ENCODE peak calls at places on chromosomes 3 and 15, in nine cellular contexts. G is neural progenitor cell, Q is GM23338, M is PC-3, N is GM23248, U is SK-N-SH, H is hepatocyte, T is HCT116, F is MM.1S. R is an unnamed sample. For H3K79me2, the result is how much of the 10 kb centered on the place peaks cover.

GRCh38 chr15:76514292-76514691 is 177.7 kb downstream of the ISL2 start:
- DNase-seq in G (peak), Q (no peak), M (no peak), N (no peak), U (no peak), H (peak), T (no peak), F (no peak), R (no peak)

GRCh38 chr15:62779041-62779810 is 263.3 kb upstream of the TPM1 start:
- DNase-seq in G (no peak), Q (no peak), M (peak), N (peak), U (no peak), H (no peak), T (no peak), F (no peak), R (no peak)

GRCh38 chr3:69161587-69162196 is 39.3 kb upstream of the LMOD3 start:
- DNase-seq in G (peak), Q (peak), M (peak), N (peak), U (peak), H (peak), T (peak), F (peak), R (peak)

GRCh38 chr15:76905013-76905839 is at the start of gene SCAPER:
- DNase-seq in G (peak), Q (peak), M (peak), N (peak), U (peak), H (peak), T (peak), F (peak), R (peak)

GRCh38 chr15:42010434-42010833 is 10.4 kb downstream of the PLA2G4E start:
- DNase-seq in G (no peak), Q (no peak), M (peak), N (peak), U (no peak), H (peak), T (peak), F (peak), R (peak)

GRCh38 chr15:97959738-97960363 is 652 bp upstream of the ARRDC4 start:
- DNase-seq in G (no peak), Q (no peak), M (no peak), N (no peak), U (no peak), H (peak), T (peak), F (no peak), R (no peak)

GRCh38 chr3:73547427-73548036 is 77.2 kb downstream of the PDZRN3 start:
- DNase-seq in G (no peak), Q (peak), M (no peak), N (peak), U (no peak), H (peak), T (no peak), F (no peak), R (no peak)

GRCh38 chr3:2579206-2579605 is 480.5 kb downstream of the CNTN4 start:
- DNase-seq in G (no peak), Q (no peak), M (no peak), N (no peak), U (peak), H (no peak), T (no peak), F (no peak), R (no peak)

GRCh38 chr15:48682949-48683651 is 37.6 kb upstream of the FBN1 start:
- DNase-seq in G (no peak), Q (no peak), M (peak), N (peak), U (no peak), H (peak), T (no peak), F (no peak), R (no peak)

GRCh38 chr15:69092159-69092558 is 68.3 kb upstream of the GLCE start:
- DNase-seq in G (no peak), Q (no peak), M (peak), N (peak), U (no peak), H (no peak), T (no peak), F (no peak), R (no peak)

GRCh38 chr3:141959921-141960554 is 83.6 kb downstream of the ATP1B3 start:
- DNase-seq in G (no peak), Q (no peak), M (peak), N (peak), U (no peak), H (no peak), T (peak), F (no peak), R (no peak)

GRCh38 chr3:60461199-60461598 is 790.1 kb downstream of the FHIT start:
- DNase-seq in G (no peak), Q (no peak), M (no peak), N (peak), U (no peak), H (no peak), T (no peak), F (no peak), R (no peak)

GRCh38 chr15:101051291-101052030 is 132.3 kb downstream of the LRRK1 start:
- DNase-seq in G (no peak), Q (no peak), M (no peak), N (no peak), U (peak), H (peak), T (no peak), F (no peak), R (no peak)

GRCh38 chr3:32045091-32045964 is 61.1 kb upstream of the GPD1L start:
- DNase-seq in G (peak), Q (peak), M (peak), N (peak), U (peak), H (peak), T (peak), F (no peak), R (no peak)

GRCh38 chr3:128867200-128868125 is 12.0 kb upstream of the ACAD9 start:
- DNase-seq in G (no peak), Q (no peak), M (no peak), N (no peak), U (no peak), H (no peak), T (no peak), F (peak), R (no peak)

GRCh38 chr3:77535116-77535515 is 495.2 kb downstream of the ROBO2 start:
- DNase-seq in G (no peak), Q (no peak), M (no peak), N (no peak), U (no peak), H (no peak), T (no peak), F (no peak), R (no peak)

GRCh38 chr3:12758025-12758830 is 831 bp downstream of the TMEM40 start:
- DNase-seq in G (no peak), Q (peak), M (peak), N (peak), U (no peak), H (peak), T (no peak), F (peak), R (no peak)

GRCh38 chr3:12759097-12759679 is at the start of gene TMEM40:
- DNase-seq in G (no peak), Q (peak), M (peak), N (no peak), U (no peak), H (peak), T (peak), F (no peak), R (no peak)

GRCh38 chr3:12756635-12757034 is 2.4 kb downstream of the TMEM40 start:
- DNase-seq in G (no peak), Q (no peak), M (no peak), N (no peak), U (no peak), H (no peak), T (no peak), F (no peak), R (no peak)

GRCh38 chr3:12756185-12756584 is 2.9 kb downstream of the TMEM40 start:
- DNase-seq in G (no peak), Q (no peak), M (no peak), N (no peak), U (no peak), H (no peak), T (no peak), F (no peak), R (no peak)

DNA sequence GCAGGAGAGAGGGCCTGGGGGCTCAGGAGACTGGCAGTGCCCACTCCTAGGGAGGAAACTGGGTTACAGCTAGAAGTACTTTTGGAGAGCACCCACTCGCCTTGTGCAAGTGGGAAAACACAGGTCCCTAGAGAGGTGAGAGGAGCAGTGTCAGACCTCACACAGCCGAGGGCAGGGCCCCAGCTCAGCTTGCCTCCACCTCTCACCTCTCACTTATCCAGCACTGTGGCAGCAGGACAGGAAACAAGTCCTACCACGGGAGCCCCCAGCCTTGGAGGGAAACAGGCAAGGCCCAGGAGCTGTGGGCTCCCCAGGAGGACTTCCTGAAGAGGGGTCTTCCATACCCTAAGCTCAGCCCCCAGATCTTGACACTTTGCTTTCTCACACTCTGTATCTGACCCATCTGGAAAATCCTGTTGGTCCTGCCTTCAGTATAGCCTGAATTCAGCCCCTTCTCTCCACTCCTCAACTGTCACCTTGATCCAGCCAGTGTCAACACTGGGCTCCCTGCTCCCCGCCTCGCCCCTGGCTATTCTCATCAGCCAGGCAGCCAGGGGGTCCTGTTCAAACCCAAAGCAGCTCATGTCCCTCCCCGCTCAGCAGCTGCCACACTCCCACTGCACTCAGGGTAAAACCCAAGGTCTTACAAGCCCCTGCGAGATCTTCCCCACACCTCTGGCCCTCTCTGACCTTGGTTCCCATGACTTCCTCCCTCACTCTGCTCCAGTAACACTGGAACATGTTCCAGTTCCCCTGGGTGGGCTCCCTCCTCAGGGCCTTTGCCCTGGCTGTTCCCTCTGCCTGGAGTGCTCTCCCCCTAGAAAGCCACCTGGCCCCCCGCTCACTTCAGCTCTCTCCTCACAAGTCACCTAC is 870 bp upstream of the TMEM40 start:
- DNase-seq in G (no peak), Q (no peak), M (peak), N (no peak), U (no peak), H (no peak), T (no peak), F (no peak), R (no peak)
- H3K79me2 ChIP-seq in G (under half), Q (under half), M (under half), N (under half), U (under half), H (under half), T (under half), F (under half), R (under half)

GRCh38 chr3:130925628-130926027 is 31.7 kb downstream of the ATP2C1 start:
- DNase-seq in G (no peak), Q (no peak), M (no peak), N (peak), U (no peak), H (no peak), T (no peak), F (no peak), R (peak)
- TF ChIP-seq EZH2phosphoT487 in G (no peak), Q (no peak), M (no peak), N (no peak), U (no peak), H (no peak), T (no peak), F (no peak), R (no peak)

GRCh38 chr15:80706161-80706560 is 11.1 kb downstream of the ABHD17C start:
- DNase-seq in G (no peak), Q (peak), M (no peak), N (no peak), U (no peak), H (no peak), T (no peak), F (no peak), R (no peak)
- H3K79me2 ChIP-seq in G (under half), Q (under half), M (half or more), N (half or more), U (half or more), H (half or more), T (half or more), F (half or more), R (under half)

DNA sequence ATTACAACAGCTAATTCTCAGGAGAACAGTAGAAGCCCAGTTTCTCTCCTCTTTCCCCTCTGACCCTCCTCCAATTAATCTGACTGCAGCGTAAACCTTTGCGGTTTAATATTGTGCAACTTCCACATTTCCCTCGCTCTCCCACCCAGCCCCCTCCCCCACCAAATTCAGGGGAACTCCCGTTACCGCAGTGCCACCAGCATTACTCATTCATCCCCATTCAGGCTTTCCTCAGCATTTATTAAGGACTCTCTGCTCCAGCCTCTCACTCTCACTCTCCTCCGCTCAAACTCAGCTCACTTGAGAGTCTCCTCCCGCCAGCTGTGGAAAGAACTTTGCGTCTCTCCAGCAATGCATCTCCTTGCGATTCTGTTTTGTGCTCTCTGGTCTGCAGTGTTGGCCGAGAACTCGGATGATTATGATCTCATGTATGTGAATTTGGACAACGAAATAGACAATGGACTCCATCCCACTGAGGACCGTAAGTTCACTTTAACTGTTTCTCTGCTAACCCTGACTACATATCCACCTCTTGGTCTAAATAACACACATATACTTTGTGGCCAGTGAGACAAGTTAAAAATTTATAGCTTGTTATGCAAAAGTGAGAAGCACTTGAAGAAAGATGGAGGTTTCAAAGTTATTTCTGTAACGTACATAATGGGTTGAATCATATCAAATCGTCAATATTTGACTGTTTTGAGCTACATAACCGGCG is at the start of gene PTX3:
- DNase-seq in G (peak), Q (peak), M (peak), N (peak), U (peak), H (peak), T (no peak), F (no peak), R (no peak)
- TF ChIP-seq EZH2phosphoT487 in G (no peak), Q (no peak), M (no peak), N (no peak), U (no peak), H (no peak), T (no peak), F (no peak), R (no peak)

DNA sequence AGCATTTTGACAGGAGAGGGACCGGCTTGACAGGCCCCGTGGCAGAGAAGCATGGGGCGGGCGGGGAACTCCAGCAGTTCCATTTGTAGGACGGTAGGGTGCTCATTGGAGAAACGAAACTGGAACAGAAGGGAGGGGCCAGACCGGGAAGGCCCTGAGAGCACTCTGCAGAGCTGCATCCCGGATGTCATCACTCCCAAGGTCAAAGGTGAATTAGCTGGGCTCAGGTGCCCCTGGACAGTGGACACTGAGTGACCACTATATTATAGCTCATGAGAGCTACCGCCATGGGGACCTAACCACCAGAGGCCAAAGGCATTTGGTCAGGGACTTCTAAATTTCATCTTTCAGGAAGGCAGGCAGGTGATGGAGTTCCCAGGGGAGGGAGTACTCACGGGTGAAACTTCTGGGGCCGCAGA is 7.3 kb downstream of the CSRNP1 start:
- DNase-seq in G (no peak), Q (no peak), M (no peak), N (peak), U (no peak), H (peak), T (no peak), F (no peak), R (no peak)
- H3K79me2 ChIP-seq in G (under half), Q (under half), M (half or more), N (half or more), U (half or more), H (half or more), T (half or more), F (half or more), R (half or more)

GRCh38 chr3:186254676-186255665 is 107.1 kb downstream of the DGKG start:
- DNase-seq in G (no peak), Q (no peak), M (peak), N (no peak), U (no peak), H (no peak), T (no peak), F (no peak), R (peak)
- TF ChIP-seq EZH2phosphoT487 in G (no peak), Q (no peak), M (no peak), N (no peak), U (no peak), H (no peak), T (no peak), F (no peak), R (no peak)

R was measured in OCI-LY7.